ENCODE peak calls at places on chromosome 3, in four cellular contexts. One of them, this sample, is unnamed. For H3K27me3 and H3K9me3, the result is how much of the 10 kb centered on the place peaks cover.

GRCh38 chr3:14402304-14402811 is at the start of gene SLC6A6:
- DNase-seq in CD4-positive, alpha-beta memory T cell: peak
- DNase-seq in esophagus squamous epithelium: peak
- DNase-seq in fibroblast of lung: peak
- DNase-seq in this sample: peak

GRCh38 chr3:116440196-116440595 is 5.1 kb downstream of the LSAMP start:
- DNase-seq in CD4-positive, alpha-beta memory T cell: no peak
- DNase-seq in esophagus squamous epithelium: no peak
- DNase-seq in fibroblast of lung: peak
- DNase-seq in this sample: no peak

GRCh38 chr3:53890726-53891499 is 746 bp downstream of the SELENOK start:
- DNase-seq in CD4-positive, alpha-beta memory T cell: peak
- DNase-seq in esophagus squamous epithelium: no peak
- DNase-seq in fibroblast of lung: peak
- DNase-seq in this sample: no peak

GRCh38 chr3:132867956-132868355 is 145.7 kb upstream of the NPHP3 start:
- DNase-seq in CD4-positive, alpha-beta memory T cell: no peak
- DNase-seq in esophagus squamous epithelium: no peak
- DNase-seq in fibroblast of lung: peak
- DNase-seq in this sample: no peak

GRCh38 chr3:119743921-119744320 is 38.0 kb upstream of the NR1I2 start:
- DNase-seq in CD4-positive, alpha-beta memory T cell: no peak
- DNase-seq in esophagus squamous epithelium: no peak
- DNase-seq in fibroblast of lung: no peak
- DNase-seq in this sample: no peak

GRCh38 chr3:5390221-5390620 is 202.7 kb downstream of the EDEM1 start:
- DNase-seq in CD4-positive, alpha-beta memory T cell: no peak
- DNase-seq in esophagus squamous epithelium: no peak
- DNase-seq in fibroblast of lung: no peak
- DNase-seq in this sample: no peak

GRCh38 chr3:133711013-133711412 is 35.2 kb upstream of the TF start:
- DNase-seq in CD4-positive, alpha-beta memory T cell: no peak
- DNase-seq in esophagus squamous epithelium: no peak
- DNase-seq in fibroblast of lung: no peak
- DNase-seq in this sample: no peak

GRCh38 chr3:118943597-118943996 is 91.0 kb downstream of the IGSF11 start:
- DNase-seq in CD4-positive, alpha-beta memory T cell: no peak
- DNase-seq in esophagus squamous epithelium: no peak
- DNase-seq in fibroblast of lung: no peak
- DNase-seq in this sample: no peak

GRCh38 chr3:159620873-159621272 is 367.8 kb upstream of the IL12A start:
- DNase-seq in CD4-positive, alpha-beta memory T cell: no peak
- DNase-seq in esophagus squamous epithelium: no peak
- DNase-seq in fibroblast of lung: peak
- DNase-seq in this sample: no peak

GRCh38 chr3:24525557-24525956 is 30.9 kb upstream of the THRB start:
- DNase-seq in CD4-positive, alpha-beta memory T cell: no peak
- DNase-seq in esophagus squamous epithelium: no peak
- DNase-seq in fibroblast of lung: no peak
- DNase-seq in this sample: no peak

GRCh38 chr3:23615068-23615467 is 190.7 kb upstream of the UBE2E1 start:
- DNase-seq in CD4-positive, alpha-beta memory T cell: no peak
- DNase-seq in esophagus squamous epithelium: no peak
- DNase-seq in fibroblast of lung: no peak
- DNase-seq in this sample: no peak

GRCh38 chr3:55090310-55090709 is 162.5 kb upstream of the LRTM1 start:
- DNase-seq in CD4-positive, alpha-beta memory T cell: no peak
- DNase-seq in esophagus squamous epithelium: no peak
- DNase-seq in fibroblast of lung: no peak
- DNase-seq in this sample: no peak

DNA sequence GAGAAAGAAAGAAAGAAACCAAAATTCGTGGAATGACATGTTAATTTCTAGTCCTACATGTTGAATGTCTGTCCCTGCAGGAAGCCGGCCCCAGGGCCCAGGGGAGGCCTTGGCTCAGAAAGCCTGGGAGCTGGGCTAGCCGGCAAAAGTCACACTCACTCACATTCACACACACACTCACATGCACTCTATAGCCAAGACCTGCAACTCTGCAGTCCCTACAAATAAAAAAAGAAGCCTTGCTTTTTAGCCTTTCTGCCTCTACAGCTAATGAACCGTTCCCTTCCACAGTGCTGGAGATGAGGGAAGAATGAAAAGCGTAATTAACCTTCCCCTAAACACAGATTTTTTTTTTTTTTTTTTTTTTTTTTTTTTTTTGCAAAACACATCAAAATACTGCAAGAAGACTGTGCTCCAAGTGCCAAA is 4.4 kb downstream of the MECOM start:
- DNase-seq in CD4-positive, alpha-beta memory T cell: no peak
- DNase-seq in esophagus squamous epithelium: no peak
- DNase-seq in fibroblast of lung: no peak
- DNase-seq in this sample: peak
- H3K27me3 ChIP-seq in CD4-positive, alpha-beta memory T cell: half or more
- H3K27me3 ChIP-seq in esophagus squamous epithelium: under half
- H3K27me3 ChIP-seq in fibroblast of lung: under half
- H3K27me3 ChIP-seq in this sample: under half

GRCh38 chr3:177776656-177777055 is 579.4 kb upstream of the TBL1XR1 start:
- DNase-seq in CD4-positive, alpha-beta memory T cell: no peak
- DNase-seq in esophagus squamous epithelium: no peak
- DNase-seq in fibroblast of lung: peak
- DNase-seq in this sample: no peak
- H3K9me3 ChIP-seq in CD4-positive, alpha-beta memory T cell: under half
- H3K9me3 ChIP-seq in esophagus squamous epithelium: under half
- H3K9me3 ChIP-seq in fibroblast of lung: under half
- H3K9me3 ChIP-seq in this sample: under half

DNA sequence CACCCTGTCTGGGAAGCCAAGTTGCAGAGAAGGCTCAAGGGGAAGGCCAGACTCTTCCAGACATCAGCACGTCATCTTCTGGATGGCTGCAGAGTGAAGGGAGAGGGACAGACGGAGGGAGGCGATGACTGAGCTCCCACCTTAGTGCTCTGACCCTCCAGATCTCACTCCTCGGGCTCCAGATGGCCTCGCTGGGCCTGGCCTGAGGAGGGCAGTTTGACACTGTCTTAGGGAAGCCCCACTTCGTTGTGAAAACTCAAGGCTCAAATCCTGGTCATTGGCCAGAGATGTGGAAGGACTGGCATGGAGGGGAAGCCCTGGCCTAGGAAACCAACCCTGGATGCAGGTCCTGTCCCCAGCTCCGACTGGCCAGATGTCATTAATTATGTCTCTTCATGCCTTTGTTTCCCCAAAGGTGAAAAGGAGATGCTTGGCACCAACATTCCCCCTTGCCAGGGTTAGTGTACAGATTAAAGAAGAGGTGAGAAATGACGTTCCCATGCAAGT is 70.4 kb downstream of the ADCY5 start:
- DNase-seq in CD4-positive, alpha-beta memory T cell: no peak
- DNase-seq in esophagus squamous epithelium: no peak
- DNase-seq in fibroblast of lung: no peak
- DNase-seq in this sample: no peak
- H3K27me3 ChIP-seq in CD4-positive, alpha-beta memory T cell: under half
- H3K27me3 ChIP-seq in esophagus squamous epithelium: under half
- H3K27me3 ChIP-seq in fibroblast of lung: under half
- H3K27me3 ChIP-seq in this sample: under half

GRCh38 chr3:78462021-78462420 is 1305.8 kb downstream of the ROBO1 start:
- DNase-seq in CD4-positive, alpha-beta memory T cell: no peak
- DNase-seq in esophagus squamous epithelium: no peak
- DNase-seq in fibroblast of lung: no peak
- DNase-seq in this sample: no peak
- H3K9me3 ChIP-seq in CD4-positive, alpha-beta memory T cell: under half
- H3K9me3 ChIP-seq in esophagus squamous epithelium: under half
- H3K9me3 ChIP-seq in fibroblast of lung: under half
- H3K9me3 ChIP-seq in this sample: under half

This sample was measured in HAP-1.